ENCODE peak calls at places on chromosomes 16 and 17, in ten cellular contexts. M is A673; H is stimulated activated CD8-positive, alpha-beta memory T cell treated with anti-CD3 and anti-CD28 coated beads, Interleukin-15, amount 100 ng/mL, for 24 hours; T is NCI-H345; E is fibroblast of lung; D is NCI-H1092; Q is HFF-Myc; Y is progenitor cell of endocrine pancreas; A is astrocyte of the cerebellum; I is dorsolateral prefrontal cortex. W is an unnamed sample.

GRCh38 chr16:59195242-59195641 is 461.1 kb upstream of the GOT2 start:
- DNase-seq in M (no peak), H (no peak), T (no peak), E (no peak), D (no peak), Q (no peak), Y (no peak), A (no peak), I (no peak), W (no peak)

GRCh38 chr16:30430428-30430970 is 669 bp upstream of the DCTPP1 start:
- DNase-seq in M (no peak), H (no peak), T (no peak), E (no peak), D (no peak), Q (no peak), Y (no peak), A (no peak), I (peak; percentile 47), W (no peak)

GRCh38 chr17:1110844-1111598 is 68.8 kb downstream of the ABR start:
- DNase-seq in M (peak; percentile 88), H (no peak), T (peak; percentile 57), E (peak; percentile 70), D (peak; percentile 21), Q (peak; percentile 73), Y (no peak), A (peak; percentile 53), I (no peak), W (peak; percentile 47)

GRCh38 chr17:8831234-8831849 is 32.2 kb upstream of the MFSD6L start:
- DNase-seq in M (no peak), H (no peak), T (no peak), E (no peak), D (no peak), Q (no peak), Y (no peak), A (no peak), I (no peak), W (no peak)

GRCh38 chr16:47049901-47050583 is 76.6 kb upstream of the DNAJA2 start:
- DNase-seq in M (no peak), H (no peak), T (no peak), E (no peak), D (no peak), Q (no peak), Y (no peak), A (no peak), I (no peak), W (no peak)

GRCh38 chr17:35241520-35241919 is 1.4 kb upstream of the SLFN5 start:
- DNase-seq in M (no peak), H (no peak), T (no peak), E (no peak), D (no peak), Q (no peak), Y (no peak), A (no peak), I (no peak), W (peak; percentile 41)

GRCh38 chr17:4317648-4318047 is 48.8 kb downstream of the UBE2G1 start:
- DNase-seq in M (peak; percentile 58), H (no peak), T (no peak), E (no peak), D (no peak), Q (no peak), Y (no peak), A (no peak), I (no peak), W (no peak)

GRCh38 chr17:17824119-17824779 is 12.5 kb downstream of the SREBF1 start:
- DNase-seq in M (peak; percentile 67), H (no peak), T (peak; percentile 71), E (no peak), D (no peak), Q (no peak), Y (no peak), A (no peak), I (no peak), W (peak; percentile 62)

GRCh38 chr17:2335726-2336214 is 487 bp downstream of the TSR1 start:
- DNase-seq in M (no peak), H (no peak), T (no peak), E (no peak), D (no peak), Q (no peak), Y (no peak), A (no peak), I (no peak), W (peak; percentile 12)